ENCODE peak calls at places on chromosome 2, in nine cellular contexts. One of them, this sample, is unnamed. For H3K27me3, the result is how much of the 10 kb centered on the place peaks cover.

GRCh38 chr2:190105554-190105953 is 43.0 kb upstream of the MSTN start:
- DNase-seq in endodermal cell: no peak
- DNase-seq in ovary: no peak
- DNase-seq in Peyer's patch: no peak
- DNase-seq in lung: no peak
- DNase-seq in spleen: no peak
- DNase-seq in stomach: no peak
- DNase-seq in Panc1: no peak
- DNase-seq in thoracic aorta: no peak
- DNase-seq in this sample: no peak

GRCh38 chr2:42059261-42059898 is 11.6 kb downstream of the PKDCC start:
- DNase-seq in stomach: no peak
- DNase-seq in Panc1: no peak
- DNase-seq in ovary: peak
- DNase-seq in spleen: peak
- DNase-seq in Peyer's patch: no peak
- DNase-seq in thoracic aorta: no peak
- DNase-seq in endodermal cell: no peak
- DNase-seq in lung: no peak
- DNase-seq in this sample: no peak

GRCh38 chr2:11758639-11759038 is 12.2 kb downstream of the LPIN1 start:
- DNase-seq in spleen: no peak
- DNase-seq in stomach: no peak
- DNase-seq in ovary: no peak
- DNase-seq in Panc1: no peak
- DNase-seq in lung: no peak
- DNase-seq in Peyer's patch: no peak
- DNase-seq in endodermal cell: no peak
- DNase-seq in thoracic aorta: no peak
- DNase-seq in this sample: no peak

GRCh38 chr2:238426568-238427434 is at the start of gene ASB1:
- DNase-seq in endodermal cell: peak
- DNase-seq in spleen: peak
- DNase-seq in lung: peak
- DNase-seq in stomach: peak
- DNase-seq in Peyer's patch: peak
- DNase-seq in ovary: peak
- DNase-seq in Panc1: no peak
- DNase-seq in thoracic aorta: peak
- DNase-seq in this sample: peak

GRCh38 chr2:177161741-177162440 is 50.7 kb upstream of the HNRNPA3 start:
- DNase-seq in Panc1: no peak
- DNase-seq in thoracic aorta: no peak
- DNase-seq in stomach: no peak
- DNase-seq in Peyer's patch: no peak
- DNase-seq in endodermal cell: no peak
- DNase-seq in spleen: no peak
- DNase-seq in ovary: no peak
- DNase-seq in lung: no peak
- DNase-seq in this sample: no peak

GRCh38 chr2:180644709-180645108 is 335.7 kb upstream of the UBE2E3 start:
- DNase-seq in endodermal cell: no peak
- DNase-seq in lung: no peak
- DNase-seq in Peyer's patch: no peak
- DNase-seq in stomach: no peak
- DNase-seq in Panc1: no peak
- DNase-seq in ovary: no peak
- DNase-seq in spleen: no peak
- DNase-seq in thoracic aorta: no peak
- DNase-seq in this sample: no peak

GRCh38 chr2:169360984-169361705 is 1.2 kb downstream of the LRP2 start:
- DNase-seq in endodermal cell: peak
- DNase-seq in lung: no peak
- DNase-seq in ovary: no peak
- DNase-seq in spleen: no peak
- DNase-seq in Panc1: no peak
- DNase-seq in Peyer's patch: no peak
- DNase-seq in thoracic aorta: no peak
- DNase-seq in stomach: no peak
- DNase-seq in this sample: no peak

GRCh38 chr2:110888401-110888800 is 156.0 kb downstream of the ACOXL start:
- DNase-seq in thoracic aorta: no peak
- DNase-seq in Panc1: no peak
- DNase-seq in endodermal cell: no peak
- DNase-seq in lung: no peak
- DNase-seq in spleen: no peak
- DNase-seq in stomach: no peak
- DNase-seq in Peyer's patch: no peak
- DNase-seq in ovary: no peak
- DNase-seq in this sample: no peak

GRCh38 chr2:24489465-24489864 is 1.6 kb upstream of the NCOA1 start:
- DNase-seq in ovary: no peak
- DNase-seq in endodermal cell: peak
- DNase-seq in stomach: no peak
- DNase-seq in Peyer's patch: no peak
- DNase-seq in Panc1: no peak
- DNase-seq in lung: peak
- DNase-seq in spleen: no peak
- DNase-seq in thoracic aorta: no peak
- DNase-seq in this sample: no peak

GRCh38 chr2:8462899-8463648 is 218.8 kb upstream of the ID2 start:
- DNase-seq in spleen: no peak
- DNase-seq in ovary: no peak
- DNase-seq in lung: no peak
- DNase-seq in endodermal cell: no peak
- DNase-seq in Peyer's patch: no peak
- DNase-seq in Panc1: no peak
- DNase-seq in stomach: peak
- DNase-seq in thoracic aorta: no peak
- DNase-seq in this sample: no peak

GRCh38 chr2:223113161-223113560 is 61.2 kb downstream of the KCNE4 start:
- DNase-seq in ovary: no peak
- DNase-seq in Panc1: no peak
- DNase-seq in lung: no peak
- DNase-seq in stomach: no peak
- DNase-seq in endodermal cell: no peak
- DNase-seq in thoracic aorta: no peak
- DNase-seq in spleen: no peak
- DNase-seq in Peyer's patch: no peak
- DNase-seq in this sample: no peak

GRCh38 chr2:37561615-37562569 is 109.5 kb downstream of the CDC42EP3 start:
- DNase-seq in spleen: no peak
- DNase-seq in thoracic aorta: no peak
- DNase-seq in lung: no peak
- DNase-seq in ovary: no peak
- DNase-seq in endodermal cell: peak
- DNase-seq in stomach: no peak
- DNase-seq in Peyer's patch: no peak
- DNase-seq in Panc1: no peak
- DNase-seq in this sample: no peak

GRCh38 chr2:226934546-226935243 is 98.8 kb downstream of the RHBDD1 start:
- DNase-seq in spleen: no peak
- DNase-seq in ovary: no peak
- DNase-seq in stomach: no peak
- DNase-seq in thoracic aorta: no peak
- DNase-seq in lung: no peak
- DNase-seq in Panc1: no peak
- DNase-seq in Peyer's patch: no peak
- DNase-seq in endodermal cell: no peak
- DNase-seq in this sample: no peak

GRCh38 chr2:106116248-106116647 is 77.9 kb downstream of the UXS1 start:
- DNase-seq in lung: no peak
- DNase-seq in Panc1: no peak
- DNase-seq in spleen: no peak
- DNase-seq in stomach: no peak
- DNase-seq in endodermal cell: no peak
- DNase-seq in Peyer's patch: no peak
- DNase-seq in thoracic aorta: no peak
- DNase-seq in ovary: no peak
- DNase-seq in this sample: no peak

GRCh38 chr2:70645733-70646420 is 92.3 kb upstream of the TGFA start:
- DNase-seq in Peyer's patch: no peak
- DNase-seq in spleen: no peak
- DNase-seq in stomach: no peak
- DNase-seq in Panc1: no peak
- DNase-seq in endodermal cell: peak
- DNase-seq in thoracic aorta: no peak
- DNase-seq in lung: no peak
- DNase-seq in ovary: no peak
- DNase-seq in this sample: no peak

GRCh38 chr2:191453756-191454155 is 208.6 kb downstream of the MYO1B start:
- DNase-seq in spleen: no peak
- DNase-seq in stomach: no peak
- DNase-seq in Panc1: no peak
- DNase-seq in thoracic aorta: no peak
- DNase-seq in lung: no peak
- DNase-seq in endodermal cell: no peak
- DNase-seq in Peyer's patch: no peak
- DNase-seq in ovary: no peak
- DNase-seq in this sample: no peak

GRCh38 chr2:143617803-143618415 is 488.7 kb downstream of the ARHGAP15 start:
- DNase-seq in Panc1: no peak
- DNase-seq in thoracic aorta: no peak
- DNase-seq in spleen: no peak
- DNase-seq in endodermal cell: no peak
- DNase-seq in Peyer's patch: no peak
- DNase-seq in lung: no peak
- DNase-seq in stomach: no peak
- DNase-seq in ovary: no peak
- DNase-seq in this sample: no peak

GRCh38 chr2:46393352-46393820 is 86.0 kb upstream of the TMEM247 start:
- DNase-seq in stomach: no peak
- DNase-seq in spleen: no peak
- DNase-seq in thoracic aorta: no peak
- DNase-seq in lung: no peak
- DNase-seq in Peyer's patch: no peak
- DNase-seq in endodermal cell: no peak
- DNase-seq in Panc1: no peak
- DNase-seq in ovary: no peak
- DNase-seq in this sample: no peak

GRCh38 chr2:228417966-228418365 is 236.5 kb upstream of the SPHKAP start:
- DNase-seq in lung: no peak
- DNase-seq in Peyer's patch: no peak
- DNase-seq in stomach: no peak
- DNase-seq in ovary: no peak
- DNase-seq in thoracic aorta: no peak
- DNase-seq in Panc1: no peak
- DNase-seq in spleen: no peak
- DNase-seq in endodermal cell: no peak
- DNase-seq in this sample: no peak

GRCh38 chr2:156329031-156329921 is 3.2 kb downstream of the NR4A2 start:
- DNase-seq in Panc1: no peak
- DNase-seq in spleen: peak
- DNase-seq in thoracic aorta: no peak
- DNase-seq in ovary: peak
- DNase-seq in lung: no peak
- DNase-seq in Peyer's patch: no peak
- DNase-seq in endodermal cell: no peak
- DNase-seq in stomach: no peak
- DNase-seq in this sample: no peak

GRCh38 chr2:204663816-204664421 is 118.6 kb downstream of the PARD3B start:
- DNase-seq in spleen: no peak
- DNase-seq in Panc1: no peak
- DNase-seq in lung: no peak
- DNase-seq in thoracic aorta: no peak
- DNase-seq in stomach: no peak
- DNase-seq in ovary: no peak
- DNase-seq in Peyer's patch: no peak
- DNase-seq in endodermal cell: no peak
- DNase-seq in this sample: no peak
- H3K27ac ChIP-seq in spleen: no peak
- H3K27ac ChIP-seq in Panc1: no peak
- H3K27ac ChIP-seq in lung: no peak
- H3K27ac ChIP-seq in thoracic aorta: no peak
- H3K27ac ChIP-seq in stomach: no peak
- H3K27ac ChIP-seq in ovary: no peak
- H3K27ac ChIP-seq in Peyer's patch: no peak
- H3K27ac ChIP-seq in endodermal cell: no peak
- H3K27ac ChIP-seq in this sample: no peak

DNA sequence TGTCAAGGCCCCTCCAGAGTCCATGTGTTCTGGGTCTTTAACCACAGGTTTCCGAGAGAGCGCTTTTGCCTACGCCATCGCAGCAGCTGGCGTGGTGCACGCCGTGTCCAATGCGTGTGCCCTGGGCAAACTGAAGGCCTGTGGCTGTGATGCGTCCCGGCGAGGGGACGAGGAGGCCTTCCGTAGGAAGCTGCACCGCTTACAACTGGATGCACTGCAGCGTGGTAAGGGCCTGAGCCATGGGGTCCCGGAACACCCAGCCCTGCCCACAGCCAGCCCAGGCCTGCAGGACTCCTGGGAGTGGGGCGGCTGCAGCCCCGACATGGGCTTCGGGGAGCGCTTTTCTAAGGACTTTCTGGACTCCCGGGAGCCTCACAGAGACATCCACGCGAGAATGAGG is 9.3 kb downstream of the WNT10A start:
- DNase-seq in ovary: peak
- DNase-seq in Panc1: no peak
- DNase-seq in Peyer's patch: no peak
- DNase-seq in spleen: peak
- DNase-seq in lung: no peak
- DNase-seq in endodermal cell: no peak
- DNase-seq in thoracic aorta: no peak
- DNase-seq in stomach: no peak
- DNase-seq in this sample: no peak
- H3K27me3 ChIP-seq in ovary: under half
- H3K27me3 ChIP-seq in Panc1: under half
- H3K27me3 ChIP-seq in Peyer's patch: under half
- H3K27me3 ChIP-seq in spleen: under half
- H3K27me3 ChIP-seq in lung: under half
- H3K27me3 ChIP-seq in endodermal cell: half or more
- H3K27me3 ChIP-seq in thoracic aorta: under half
- H3K27me3 ChIP-seq in stomach: under half
- H3K27me3 ChIP-seq in this sample: under half

DNA sequence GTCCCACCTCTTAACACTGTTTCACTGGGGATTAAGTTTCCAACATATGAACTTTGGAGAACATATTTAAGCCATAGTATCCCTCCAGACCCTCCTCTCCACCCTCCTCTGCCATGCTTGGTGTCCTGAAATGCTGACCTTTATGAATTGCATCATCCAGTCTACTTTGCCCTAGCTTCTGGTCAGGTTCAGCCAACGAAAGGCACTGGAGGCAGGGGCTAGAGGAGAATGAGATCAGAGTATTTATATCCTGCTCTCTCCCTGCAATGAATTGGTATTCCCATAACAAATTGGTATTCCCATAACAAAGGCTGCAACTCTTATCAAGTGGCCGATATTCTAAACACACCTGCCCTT is 25.7 kb upstream of the ST3GAL5 start:
- DNase-seq in ovary: no peak
- DNase-seq in spleen: no peak
- DNase-seq in stomach: no peak
- DNase-seq in lung: no peak
- DNase-seq in endodermal cell: no peak
- DNase-seq in Panc1: no peak
- DNase-seq in Peyer's patch: no peak
- DNase-seq in thoracic aorta: no peak
- DNase-seq in this sample: no peak
- H3K27ac ChIP-seq in ovary: no peak
- H3K27ac ChIP-seq in spleen: no peak
- H3K27ac ChIP-seq in stomach: peak
- H3K27ac ChIP-seq in lung: no peak
- H3K27ac ChIP-seq in endodermal cell: no peak
- H3K27ac ChIP-seq in Panc1: no peak
- H3K27ac ChIP-seq in Peyer's patch: no peak
- H3K27ac ChIP-seq in thoracic aorta: no peak
- H3K27ac ChIP-seq in this sample: no peak

GRCh38 chr2:68862889-68863288 is 8.3 kb downstream of the BMP10 start:
- DNase-seq in thoracic aorta: no peak
- DNase-seq in Panc1: no peak
- DNase-seq in ovary: no peak
- DNase-seq in stomach: no peak
- DNase-seq in lung: no peak
- DNase-seq in endodermal cell: no peak
- DNase-seq in Peyer's patch: no peak
- DNase-seq in spleen: no peak
- DNase-seq in this sample: no peak
- H3K27me3 ChIP-seq in thoracic aorta: under half
- H3K27me3 ChIP-seq in Panc1: under half
- H3K27me3 ChIP-seq in ovary: under half
- H3K27me3 ChIP-seq in stomach: under half
- H3K27me3 ChIP-seq in lung: under half
- H3K27me3 ChIP-seq in endodermal cell: half or more
- H3K27me3 ChIP-seq in Peyer's patch: under half
- H3K27me3 ChIP-seq in spleen: under half
- H3K27me3 ChIP-seq in this sample: under half